ENCODE peak calls at places on chromosomes 4 and X, in seven cellular contexts. B is psoas muscle, Y is lower leg skin, O is SJCRH30, P is cardiac fibroblast, K is A549, C is heart right ventricle. I is an unnamed sample.

GRCh38 chr4:30753316-30753715 is 33.1 kb downstream of the PCDH7 start:
- DNase-seq in B (no peak), Y (no peak), O (no peak), P (no peak), K (no peak), C (no peak), I (no peak)

GRCh38 chr4:74501579-74501978 is 56.6 kb downstream of the AREG start:
- DNase-seq in B (no peak), Y (no peak), O (peak; percentile 16), P (peak; percentile 62), K (no peak), C (no peak), I (no peak)

GRCh38 chrX:49919617-49920016 is 2.8 kb upstream of the CLCN5 start:
- DNase-seq in B (peak; percentile 29), Y (no peak), O (no peak), P (peak; percentile 88), K (peak; percentile 14), C (peak; percentile 8), I (peak; percentile 30)

GRCh38 chr4:6875431-6875831 is 34.2 kb upstream of the TBC1D14 start:
- DNase-seq in B (peak; percentile 78), Y (no peak), O (no peak), P (no peak), K (no peak), C (peak; percentile 31), I (no peak)

GRCh38 chr4:133641191-133641590 is 492.1 kb downstream of the PCDH10 start:
- DNase-seq in B (no peak), Y (no peak), O (no peak), P (no peak), K (no peak), C (no peak), I (no peak)

GRCh38 chr4:112189754-112190153 is 41.8 kb upstream of the AP1AR start:
- DNase-seq in B (no peak), Y (no peak), O (no peak), P (peak; percentile 64), K (peak; percentile 26), C (no peak), I (no peak)

GRCh38 chrX:154441564-154441963 is 2.4 kb upstream of the FAM50A start:
- DNase-seq in B (no peak), Y (no peak), O (no peak), P (no peak), K (no peak), C (no peak), I (no peak)

GRCh38 chr4:7867191-7867590 is 72.5 kb downstream of the AFAP1 start:
- DNase-seq in B (no peak), Y (peak; percentile 52), O (no peak), P (no peak), K (no peak), C (no peak), I (peak; percentile 77)

GRCh38 chr4:26861434-26862186 is 969 bp downstream of the STIM2 start:
- DNase-seq in B (peak; percentile 72), Y (peak; percentile 94), O (peak; percentile 80), P (peak; percentile 67), K (peak; percentile 41), C (peak; percentile 73), I (peak; percentile 72)

GRCh38 chr4:32207456-32207855 is 1487.3 kb downstream of the PCDH7 start:
- DNase-seq in B (no peak), Y (no peak), O (no peak), P (no peak), K (no peak), C (no peak), I (no peak)

GRCh38 chr4:166091146-166091545 is 218.1 kb downstream of the TLL1 start:
- DNase-seq in B (no peak), Y (no peak), O (no peak), P (peak; percentile 3), K (no peak), C (no peak), I (no peak)

GRCh38 chrX:44961817-44962607 is 89.0 kb downstream of the KDM6A start:
- DNase-seq in B (no peak), Y (no peak), O (no peak), P (no peak), K (no peak), C (no peak), I (no peak)

GRCh38 chr4:139734201-139734874 is 68.7 kb downstream of the MGST2 start:
- DNase-seq in B (no peak), Y (no peak), O (no peak), P (peak; percentile 85), K (no peak), C (no peak), I (no peak)

GRCh38 chr4:38281416-38282071 is 321.3 kb downstream of the PTTG2 start:
- DNase-seq in B (no peak), Y (no peak), O (no peak), P (peak; percentile 65), K (no peak), C (no peak), I (no peak)

GRCh38 chr4:11585506-11585905 is 156.8 kb upstream of the HS3ST1 start:
- DNase-seq in B (no peak), Y (no peak), O (no peak), P (peak; percentile 10), K (peak; percentile 17), C (no peak), I (no peak)

GRCh38 chr4:151304755-151305154 is 20.6 kb downstream of the SH3D19 start:
- DNase-seq in B (no peak), Y (no peak), O (no peak), P (no peak), K (peak; percentile 14), C (no peak), I (peak; percentile 32)

GRCh38 chrX:3167771-3168170 is 126.5 kb downstream of the ARSF start:
- DNase-seq in B (no peak), Y (no peak), O (peak; percentile 51), P (no peak), K (no peak), C (no peak), I (no peak)

GRCh38 chr4:26323807-26324206 is 3.0 kb downstream of the RBPJ start:
- DNase-seq in B (no peak), Y (no peak), O (no peak), P (peak; percentile 78), K (no peak), C (no peak), I (no peak)

GRCh38 chr4:51845736-51846135 is 2.8 kb downstream of the DCUN1D4 start:
- DNase-seq in B (no peak), Y (no peak), O (no peak), P (peak; percentile 17), K (no peak), C (no peak), I (no peak)

GRCh38 chrX:25025615-25026014 is 9.8 kb upstream of the ARX start:
- DNase-seq in B (no peak), Y (no peak), O (no peak), P (no peak), K (no peak), C (no peak), I (no peak)

GRCh38 chrX:25029288-25029687 is 13.5 kb upstream of the ARX start:
- DNase-seq in B (no peak), Y (no peak), O (no peak), P (no peak), K (no peak), C (no peak), I (no peak)

GRCh38 chrX:25023908-25024307 is 8.1 kb upstream of the ARX start:
- DNase-seq in B (no peak), Y (no peak), O (no peak), P (no peak), K (no peak), C (no peak), I (no peak)

DNA sequence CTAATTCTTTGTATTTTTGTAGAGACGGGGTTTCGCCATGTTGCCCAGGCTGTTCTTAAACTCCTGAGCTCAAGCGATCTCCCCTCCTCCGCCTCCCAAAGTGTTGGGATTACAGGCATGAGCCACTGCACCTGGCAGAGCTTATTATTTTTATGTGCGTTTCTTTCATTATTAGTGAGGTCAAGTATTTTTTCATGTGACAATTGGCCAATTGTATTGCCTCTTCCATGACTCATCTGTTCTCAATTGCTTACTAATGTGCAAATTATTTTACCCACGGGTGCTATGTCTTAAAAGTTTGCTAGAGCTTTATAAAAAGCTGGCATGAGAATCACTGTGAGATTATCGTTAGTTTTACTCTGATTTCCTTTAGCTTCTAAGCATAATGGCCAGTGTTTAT is 13.0 kb upstream of the ARX start:
- DNase-seq in B (no peak), Y (no peak), O (peak; percentile 45), P (peak; percentile 31), K (no peak), C (no peak), I (no peak)
- H3K4me3 ChIP-seq in B (no peak overlapping the region), Y (no peak overlapping the region), O (peak overlapping the region; percentile 10), P (no peak overlapping the region), K (no peak overlapping the region), C (no peak overlapping the region), I (no peak overlapping the region)

GRCh38 chr4:24373662-24374061 is 210.7 kb downstream of the DHX15 start:
- DNase-seq in B (no peak), Y (no peak), O (no peak), P (no peak), K (no peak), C (no peak), I (no peak)
- H3K4me3 ChIP-seq in B (no peak overlapping the region), Y (no peak overlapping the region), O (no peak overlapping the region), P (no peak overlapping the region), K (no peak overlapping the region), C (no peak overlapping the region), I (no peak overlapping the region)

GRCh38 chrX:81168391-81168790 is 33.3 kb downstream of the HMGN5 start:
- DNase-seq in B (no peak), Y (no peak), O (no peak), P (no peak), K (no peak), C (no peak), I (no peak)
- H3K4me3 ChIP-seq in B (no peak overlapping the region), Y (no peak overlapping the region), O (no peak overlapping the region), P (no peak overlapping the region), K (no peak overlapping the region), C (no peak overlapping the region), I (no peak overlapping the region)

DNA sequence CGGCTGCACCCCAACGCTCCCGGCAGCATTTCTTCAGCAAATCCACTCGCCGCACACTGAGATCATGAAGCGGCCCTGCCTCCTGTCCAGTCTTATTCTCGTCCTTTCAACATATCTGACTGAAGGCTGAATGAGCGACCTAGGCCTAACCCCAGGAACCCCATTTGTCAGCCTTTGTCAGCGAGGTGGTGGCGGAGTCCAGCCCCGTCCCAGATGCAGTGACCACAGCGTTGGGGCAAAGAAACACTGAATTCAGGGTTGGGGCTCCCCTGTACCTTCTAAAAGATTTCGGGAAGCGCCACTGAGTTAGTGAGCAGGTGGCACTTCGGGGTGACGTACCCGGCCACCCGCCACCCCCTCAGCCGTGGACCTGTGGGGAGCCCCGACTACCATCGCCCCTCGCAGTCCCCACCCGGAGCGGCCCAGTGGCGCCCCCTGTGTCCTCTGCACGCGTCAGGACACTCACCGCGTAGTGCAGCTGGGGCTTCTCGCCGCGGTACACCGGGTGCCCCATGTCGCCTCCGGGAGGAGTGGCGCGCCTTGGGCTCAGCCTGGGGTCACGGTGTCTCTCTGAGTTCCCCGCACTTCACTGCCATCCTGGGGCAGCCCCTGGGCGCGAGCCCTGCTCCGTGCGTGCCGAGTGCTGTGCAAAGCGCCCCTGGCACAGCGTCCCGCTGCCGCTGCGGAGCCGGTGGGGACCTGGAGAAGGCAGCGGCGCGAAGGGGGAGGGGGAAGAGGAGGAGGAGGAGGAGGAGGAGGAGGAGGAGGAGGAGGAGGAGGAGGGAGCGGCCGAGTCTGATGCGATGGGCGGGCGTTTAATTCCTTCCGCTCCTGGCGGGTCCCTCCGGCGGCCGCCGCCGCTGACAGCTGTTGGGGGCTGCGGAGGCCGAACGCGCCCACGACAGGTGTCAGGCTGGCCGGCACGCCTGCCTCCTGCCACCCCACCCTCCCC is 134.1 kb downstream of the AMELX start:
- DNase-seq in B (peak; percentile 58), Y (peak; percentile 92), O (peak; percentile 85), P (peak; percentile 52), K (no peak), C (peak; percentile 62), I (peak; percentile 7)
- H3K4me3 ChIP-seq in B (peak overlapping the region; percentile 62), Y (peak overlapping the region; percentile 32), O (peak overlapping the region; percentile 94), P (peak overlapping the region; percentile 66), K (no peak overlapping the region), C (peak overlapping the region; percentile 57), I (no peak overlapping the region)